ENCODE peak calls at places on chromosomes 6 and 20, in four cellular contexts. One of them, this sample, is unnamed.
A peak's percentile ranks its signal among the peaks of the same experiment; 100 is the strongest.

GRCh38 chr6:17902953-17903352 is 84.5 kb downstream of the KIF13A start:
- DNase-seq in dorsolateral prefrontal cortex: no peak
- DNase-seq in uterus: no peak
- DNase-seq in left lung: no peak
- DNase-seq in this sample: no peak

GRCh38 chr6:119351005-119351394 is 1.4 kb upstream of the MAN1A1 start:
- DNase-seq in left lung: no peak
- DNase-seq in uterus: no peak
- DNase-seq in dorsolateral prefrontal cortex: no peak
- DNase-seq in this sample: no peak

GRCh38 chr6:490251-491037 is 98.9 kb downstream of the IRF4 start:
- DNase-seq in dorsolateral prefrontal cortex: no peak
- DNase-seq in uterus: no peak
- DNase-seq in left lung: no peak
- DNase-seq in this sample: no peak

GRCh38 chr6:50718566-50718965 is 5.2 kb downstream of the TFAP2D start:
- DNase-seq in left lung: no peak
- DNase-seq in uterus: no peak
- DNase-seq in dorsolateral prefrontal cortex: no peak
- DNase-seq in this sample: no peak

GRCh38 chr6:111113731-111114438 is 26.6 kb downstream of the SLC16A10 start:
- DNase-seq in dorsolateral prefrontal cortex: no peak
- DNase-seq in uterus: no peak
- DNase-seq in left lung: peak; percentile 71
- DNase-seq in this sample: no peak

GRCh38 chr20:59664389-59665055 is 60.2 kb downstream of the PHACTR3 start:
- DNase-seq in left lung: no peak
- DNase-seq in uterus: no peak
- DNase-seq in dorsolateral prefrontal cortex: no peak
- DNase-seq in this sample: no peak

GRCh38 chr20:51661609-51662178 is 106.5 kb downstream of the ATP9A start:
- DNase-seq in dorsolateral prefrontal cortex: no peak
- DNase-seq in left lung: no peak
- DNase-seq in uterus: no peak
- DNase-seq in this sample: no peak

GRCh38 chr20:62778058-62778457 is 18.2 kb upstream of the MRGBP start:
- DNase-seq in dorsolateral prefrontal cortex: no peak
- DNase-seq in uterus: no peak
- DNase-seq in left lung: no peak
- DNase-seq in this sample: no peak

GRCh38 chr20:57660510-57661199 is 40.4 kb upstream of the ZBP1 start:
- DNase-seq in dorsolateral prefrontal cortex: peak; percentile 16
- DNase-seq in left lung: peak; percentile 8
- DNase-seq in uterus: peak; percentile 11
- DNase-seq in this sample: no peak

GRCh38 chr6:118776607-118777549 is 117.1 kb upstream of the ASF1A start:
- DNase-seq in dorsolateral prefrontal cortex: no peak
- DNase-seq in uterus: peak; percentile 32
- DNase-seq in left lung: peak; percentile 40
- DNase-seq in this sample: peak; percentile 34

GRCh38 chr6:139164001-139164400 is 29.1 kb downstream of the HECA start:
- DNase-seq in uterus: no peak
- DNase-seq in left lung: no peak
- DNase-seq in dorsolateral prefrontal cortex: no peak
- DNase-seq in this sample: no peak

GRCh38 chr6:87932361-87932760 is 115.3 kb upstream of the SPACA1 start:
- DNase-seq in dorsolateral prefrontal cortex: no peak
- DNase-seq in uterus: no peak
- DNase-seq in left lung: no peak
- DNase-seq in this sample: no peak

GRCh38 chr6:11835065-11835464 is 56.5 kb upstream of the ADTRP start:
- DNase-seq in uterus: no peak
- DNase-seq in left lung: no peak
- DNase-seq in dorsolateral prefrontal cortex: no peak
- DNase-seq in this sample: no peak

GRCh38 chr20:5811746-5812145 is 61.5 kb downstream of the SHLD1 start:
- DNase-seq in left lung: no peak
- DNase-seq in dorsolateral prefrontal cortex: no peak
- DNase-seq in uterus: no peak
- DNase-seq in this sample: no peak

GRCh38 chr6:106444777-106445507 is 84.4 kb downstream of the CRYBG1 start:
- DNase-seq in uterus: no peak
- DNase-seq in left lung: no peak
- DNase-seq in dorsolateral prefrontal cortex: no peak
- DNase-seq in this sample: peak; percentile 29

GRCh38 chr6:136920858-136921520 is 1.1 kb upstream of the SLC35D3 start:
- DNase-seq in left lung: no peak
- DNase-seq in dorsolateral prefrontal cortex: no peak
- DNase-seq in uterus: no peak
- DNase-seq in this sample: no peak

GRCh38 chr6:80742481-80742880 is 636.0 kb downstream of the BCKDHB start:
- DNase-seq in uterus: no peak
- DNase-seq in dorsolateral prefrontal cortex: no peak
- DNase-seq in left lung: no peak
- DNase-seq in this sample: no peak
- TF ChIP-seq CTCF in uterus: no peak
- TF ChIP-seq CTCF in dorsolateral prefrontal cortex: no peak
- TF ChIP-seq CTCF in left lung: no peak
- TF ChIP-seq CTCF in this sample: peak; percentile 52

DNA sequence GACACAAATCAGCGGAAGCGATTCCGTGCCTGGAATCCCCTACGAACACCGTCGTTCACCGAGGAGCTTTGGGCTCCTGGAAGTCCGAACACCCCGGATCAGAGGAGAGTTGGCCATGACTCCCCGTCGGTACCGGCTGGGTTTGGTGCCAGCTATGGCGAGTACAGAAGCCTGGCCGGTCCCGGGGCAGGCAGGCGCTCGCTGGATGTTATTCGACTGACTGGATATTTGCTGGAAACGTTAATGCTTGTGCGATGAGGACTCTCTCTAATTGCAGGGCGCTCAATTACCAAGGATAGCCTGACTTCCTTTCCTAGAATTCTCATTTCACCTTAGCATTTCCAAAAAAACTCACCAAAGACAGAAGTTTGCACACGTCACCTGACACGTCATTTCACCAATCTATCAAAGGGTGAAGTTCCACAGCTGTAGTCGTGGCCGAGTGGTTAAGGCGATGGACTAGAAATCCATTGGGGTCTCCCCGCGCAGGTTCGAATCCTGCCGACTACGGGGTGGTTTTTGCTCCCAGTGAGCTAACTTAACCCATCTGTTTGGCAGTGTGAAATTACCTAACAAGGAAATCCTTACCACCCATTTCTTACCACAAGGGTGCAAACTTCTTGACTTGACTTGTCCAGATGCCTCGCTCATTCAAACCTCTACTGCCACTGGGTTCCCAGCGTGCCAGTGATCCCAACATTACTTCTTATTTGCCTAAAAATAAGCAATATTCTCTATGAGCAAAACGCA is 22.7 kb upstream of the ZNF184 start:
- DNase-seq in uterus: peak; percentile 50
- DNase-seq in left lung: peak; percentile 48
- DNase-seq in dorsolateral prefrontal cortex: no peak
- DNase-seq in this sample: no peak
- TF ChIP-seq CTCF in uterus: no peak
- TF ChIP-seq CTCF in left lung: no peak
- TF ChIP-seq CTCF in dorsolateral prefrontal cortex: no peak
- TF ChIP-seq CTCF in this sample: no peak

DNA sequence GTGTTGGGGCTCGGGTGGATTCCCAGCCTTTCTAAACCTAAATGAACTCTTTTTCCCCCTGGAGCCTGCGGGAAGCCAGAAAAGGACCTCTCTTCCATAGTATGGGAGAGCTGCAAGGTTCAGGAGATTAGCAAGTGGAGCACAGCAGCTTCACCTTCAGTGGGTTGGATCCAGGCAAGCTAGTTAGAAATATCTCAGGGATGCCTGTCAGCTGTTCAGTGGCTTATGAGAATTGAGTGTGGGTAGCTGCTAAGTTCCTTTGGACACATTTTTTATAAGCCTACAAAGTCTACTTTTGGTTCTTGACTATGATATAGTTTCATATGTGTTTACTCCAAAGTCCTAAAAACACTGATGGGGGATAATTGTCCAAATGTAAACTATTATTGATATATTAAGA is 642.1 kb downstream of the EPM2A start:
- DNase-seq in uterus: no peak
- DNase-seq in dorsolateral prefrontal cortex: no peak
- DNase-seq in left lung: no peak
- DNase-seq in this sample: no peak
- TF ChIP-seq CTCF in uterus: no peak
- TF ChIP-seq CTCF in dorsolateral prefrontal cortex: no peak
- TF ChIP-seq CTCF in left lung: no peak
- TF ChIP-seq CTCF in this sample: no peak

GRCh38 chr6:44855562-44856494 is 468.3 kb downstream of the CDC5L start:
- DNase-seq in uterus: no peak
- DNase-seq in dorsolateral prefrontal cortex: no peak
- DNase-seq in left lung: no peak
- DNase-seq in this sample: no peak

GRCh38 chr6:44856495-44856878 is 469.0 kb downstream of the CDC5L start:
- DNase-seq in dorsolateral prefrontal cortex: no peak
- DNase-seq in uterus: no peak
- DNase-seq in left lung: no peak
- DNase-seq in this sample: no peak

GRCh38 chr6:44859901-44860410 is 468.2 kb upstream of the RUNX2 start:
- DNase-seq in dorsolateral prefrontal cortex: no peak
- DNase-seq in uterus: no peak
- DNase-seq in left lung: no peak
- DNase-seq in this sample: no peak

GRCh38 chr6:44854712-44855111 is 467.2 kb downstream of the CDC5L start:
- DNase-seq in left lung: no peak
- DNase-seq in uterus: no peak
- DNase-seq in dorsolateral prefrontal cortex: no peak
- DNase-seq in this sample: no peak

DNA sequence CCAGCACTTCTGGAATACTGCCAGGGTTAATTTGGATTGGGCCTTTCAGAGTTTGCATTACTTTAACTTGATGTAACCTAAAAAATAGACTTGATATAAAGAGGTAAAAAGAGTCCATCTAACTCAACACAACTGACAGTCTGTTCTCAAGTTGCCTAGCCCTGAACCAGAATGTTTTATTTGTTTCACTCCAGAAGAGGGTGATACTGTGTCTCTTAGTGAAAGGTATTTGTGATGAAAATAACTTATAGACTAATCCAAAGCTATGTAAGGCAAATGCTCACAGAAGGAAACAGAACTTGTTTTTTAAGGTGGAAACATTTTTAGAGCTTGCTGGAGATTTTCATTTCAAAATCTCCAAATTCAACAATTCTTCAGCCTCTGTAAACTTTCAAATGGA is 469.1 kb upstream of the RUNX2 start:
- DNase-seq in uterus: no peak
- DNase-seq in left lung: no peak
- DNase-seq in dorsolateral prefrontal cortex: no peak
- DNase-seq in this sample: no peak
- TF ChIP-seq CTCF in uterus: no peak
- TF ChIP-seq CTCF in left lung: no peak
- TF ChIP-seq CTCF in dorsolateral prefrontal cortex: no peak
- TF ChIP-seq CTCF in this sample: no peak

GRCh38 chr6:157525918-157526425 is 145.0 kb downstream of the ZDHHC14 start:
- DNase-seq in left lung: no peak
- DNase-seq in uterus: no peak
- DNase-seq in dorsolateral prefrontal cortex: no peak
- DNase-seq in this sample: no peak

GRCh38 chr6:157529654-157530039 is 148.7 kb downstream of the ZDHHC14 start:
- DNase-seq in dorsolateral prefrontal cortex: no peak
- DNase-seq in left lung: no peak
- DNase-seq in uterus: no peak
- DNase-seq in this sample: no peak

GRCh38 chr6:157528931-157529653 is 148.1 kb downstream of the ZDHHC14 start:
- DNase-seq in uterus: no peak
- DNase-seq in dorsolateral prefrontal cortex: no peak
- DNase-seq in left lung: no peak
- DNase-seq in this sample: no peak

GRCh38 chr6:157525292-157525889 is 144.4 kb downstream of the ZDHHC14 start:
- DNase-seq in left lung: no peak
- DNase-seq in uterus: no peak
- DNase-seq in dorsolateral prefrontal cortex: no peak
- DNase-seq in this sample: no peak

GRCh38 chr6:157527471-157527907 is 146.5 kb downstream of the ZDHHC14 start:
- DNase-seq in uterus: no peak
- DNase-seq in dorsolateral prefrontal cortex: no peak
- DNase-seq in left lung: no peak
- DNase-seq in this sample: no peak
- TF ChIP-seq CTCF in uterus: no peak
- TF ChIP-seq CTCF in dorsolateral prefrontal cortex: no peak
- TF ChIP-seq CTCF in left lung: no peak
- TF ChIP-seq CTCF in this sample: no peak

GRCh38 chr6:69422474-69422873 is 374.3 kb downstream of the LMBRD1 start:
- DNase-seq in uterus: no peak
- DNase-seq in left lung: no peak
- DNase-seq in dorsolateral prefrontal cortex: no peak
- DNase-seq in this sample: no peak

GRCh38 chr6:69424581-69424980 is 372.2 kb downstream of the LMBRD1 start:
- DNase-seq in left lung: no peak
- DNase-seq in uterus: no peak
- DNase-seq in dorsolateral prefrontal cortex: no peak
- DNase-seq in this sample: no peak

GRCh38 chr6:69421986-69422385 is 374.8 kb downstream of the LMBRD1 start:
- DNase-seq in left lung: no peak
- DNase-seq in dorsolateral prefrontal cortex: no peak
- DNase-seq in uterus: no peak
- DNase-seq in this sample: no peak

GRCh38 chr6:69423785-69424184 is 373.0 kb downstream of the LMBRD1 start:
- DNase-seq in left lung: no peak
- DNase-seq in dorsolateral prefrontal cortex: no peak
- DNase-seq in uterus: no peak
- DNase-seq in this sample: no peak

GRCh38 chr6:69427882-69428281 is 368.9 kb downstream of the LMBRD1 start:
- DNase-seq in uterus: no peak
- DNase-seq in left lung: no peak
- DNase-seq in dorsolateral prefrontal cortex: no peak
- DNase-seq in this sample: no peak
- TF ChIP-seq CTCF in uterus: no peak
- TF ChIP-seq CTCF in left lung: no peak
- TF ChIP-seq CTCF in dorsolateral prefrontal cortex: no peak
- TF ChIP-seq CTCF in this sample: no peak

This sample was measured in D721Med.